ENCODE peak calls at places on chromosomes 1 and 21, in four cellular contexts. H, S, O and Q are unnamed samples.

GRCh38 chr1:110643886-110644285 is 30.9 kb downstream of the KCNA3 start:
- DNase-seq in S (no peak), O (no peak), H (no peak), Q (no peak)

GRCh38 chr1:245129321-245129720 is 25.5 kb upstream of the KIF26B start:
- DNase-seq in O (no peak), S (no peak), H (no peak), Q (no peak)

GRCh38 chr1:244397086-244397485 is 54.6 kb downstream of the ADSS2 start:
- DNase-seq in H (no peak), S (no peak), O (no peak), Q (no peak)

GRCh38 chr1:205267306-205267902 is 39.7 kb downstream of the TMCC2 start:
- DNase-seq in H (no peak), S (no peak), O (peak; percentile 79), Q (no peak)

GRCh38 chr1:182301026-182301436 is 90.6 kb downstream of the GLUL start:
- DNase-seq in H (no peak), O (no peak), S (no peak), Q (no peak)

GRCh38 chr1:27342778-27343638 is 1.2 kb downstream of the SYTL1 start:
- DNase-seq in S (no peak), H (peak; percentile 52), O (peak; percentile 68), Q (peak; percentile 39)

GRCh38 chr1:44067258-44068250 is 36.3 kb upstream of the SLC6A9 start:
- DNase-seq in H (no peak), S (no peak), O (no peak), Q (no peak)

GRCh38 chr1:64514197-64514765 is 44.4 kb downstream of the CACHD1 start:
- DNase-seq in S (no peak), H (no peak), O (no peak), Q (no peak)

GRCh38 chr1:179327679-179328078 is 34.1 kb downstream of the SOAT1 start:
- DNase-seq in O (no peak), S (no peak), H (no peak), Q (no peak)

GRCh38 chr1:59698386-59698785 is 116.4 kb upstream of the HOOK1 start:
- DNase-seq in O (no peak), H (no peak), S (no peak), Q (no peak)

GRCh38 chr21:36075171-36075570 is 5.3 kb downstream of the CBR1 start:
- DNase-seq in H (no peak), O (no peak), S (no peak), Q (no peak)

GRCh38 chr1:159928491-159929050 is 3.3 kb upstream of the TAGLN2 start:
- DNase-seq in H (no peak), O (no peak), S (no peak), Q (no peak)

GRCh38 chr1:13583964-13584791 is 546 bp downstream of the PDPN start:
- DNase-seq in S (no peak), O (no peak), H (no peak), Q (peak; percentile 57)

GRCh38 chr21:36425286-36425685 is 40.1 kb downstream of the CHAF1B start:
- DNase-seq in O (no peak), H (no peak), S (no peak), Q (no peak)

GRCh38 chr1:13517193-13517812 is 3.5 kb upstream of the LRRC38 start:
- DNase-seq in H (peak; percentile 5), S (peak; percentile 30), O (peak; percentile 35), Q (peak; percentile 79)

GRCh38 chr1:35860680-35861079 is 22.3 kb upstream of the AGO1 start:
- DNase-seq in H (no peak), O (no peak), S (no peak), Q (no peak)

GRCh38 chr1:222829868-222830267 is 15.0 kb downstream of the DISP1 start:
- DNase-seq in S (no peak), H (no peak), O (no peak), Q (no peak)

GRCh38 chr1:10703702-10704101 is 92.7 kb downstream of the CASZ1 start:
- DNase-seq in O (no peak), S (no peak), H (no peak), Q (no peak)

GRCh38 chr1:10705953-10706352 is 90.5 kb downstream of the CASZ1 start:
- DNase-seq in S (no peak), H (no peak), O (no peak), Q (no peak)

GRCh38 chr1:10701145-10701544 is 95.3 kb downstream of the CASZ1 start:
- DNase-seq in H (no peak), O (no peak), S (no peak), Q (no peak)

GRCh38 chr1:10706514-10706913 is 89.9 kb downstream of the CASZ1 start:
- DNase-seq in S (no peak), O (no peak), H (no peak), Q (no peak)

GRCh38 chr1:10704383-10704882 is 92.0 kb downstream of the CASZ1 start:
- DNase-seq in S (no peak), O (no peak), H (peak; percentile 58), Q (peak; percentile 84)
- TF ChIP-seq FOXJ3 in S (no peak), O (no peak), H (no peak), Q (no peak)

GRCh38 chr1:92563457-92564216 is 76.9 kb upstream of the GFI1 start:
- DNase-seq in S (no peak), O (no peak), H (no peak), Q (no peak)
- TF ChIP-seq FOXJ3 in S (no peak), O (no peak), H (no peak), Q (no peak)

DNA sequence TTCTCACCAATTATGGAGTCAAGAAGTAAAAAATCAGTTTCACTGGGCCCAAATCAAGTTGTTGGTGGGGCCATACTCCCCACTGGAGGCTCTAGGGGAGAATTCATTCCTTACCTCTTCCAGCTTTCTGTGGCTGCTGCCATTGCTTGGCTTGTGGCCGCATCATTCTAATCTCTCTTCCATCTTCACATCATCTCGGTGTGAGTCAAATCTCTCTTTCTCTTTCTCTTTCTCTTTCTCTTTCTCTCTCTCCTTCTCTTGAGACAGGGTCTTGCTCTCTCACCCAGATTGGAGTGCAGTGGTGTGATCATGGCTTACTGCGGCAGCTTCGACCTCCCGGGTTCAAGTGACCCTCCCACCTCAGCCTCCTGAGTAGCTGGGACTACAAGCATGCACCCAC is 28.1 kb downstream of the FAM89A start:
- DNase-seq in H (no peak), S (no peak), O (no peak), Q (no peak)
- TF ChIP-seq FOXJ3 in H (no peak), S (no peak), O (no peak), Q (no peak)

GRCh38 chr1:219041141-219041540 is 132.5 kb upstream of the LYPLAL1 start:
- DNase-seq in S (no peak), H (no peak), O (no peak), Q (no peak)
- TF ChIP-seq FOXJ3 in S (no peak), H (no peak), O (no peak), Q (no peak)

DNA sequence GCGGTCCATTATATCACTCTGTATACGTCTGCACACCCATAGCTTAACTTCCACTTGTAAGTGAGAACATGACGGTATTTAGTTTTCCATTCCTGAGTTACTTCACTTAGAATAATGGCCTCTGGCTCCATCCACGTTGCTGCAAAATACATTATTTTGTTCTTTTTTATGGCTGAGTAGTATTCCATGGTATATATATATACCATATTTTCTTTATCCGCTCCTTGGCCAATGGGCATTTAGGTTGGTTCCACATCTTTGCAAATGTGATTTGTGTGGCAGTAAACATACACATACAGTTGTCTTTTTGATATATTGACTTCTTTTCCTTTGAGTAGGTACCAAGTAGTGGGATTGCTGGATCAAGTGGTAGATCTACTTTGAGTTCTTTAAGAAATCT is 245.1 kb downstream of the NFIA start:
- DNase-seq in H (no peak), S (no peak), O (no peak), Q (no peak)
- TF ChIP-seq FOXJ3 in H (no peak), S (no peak), O (no peak), Q (no peak)

GRCh38 chr1:7117599-7118281 is 332.5 kb downstream of the CAMTA1 start:
- DNase-seq in H (no peak), S (no peak), O (peak; percentile 19), Q (peak; percentile 55)
- TF ChIP-seq FOXJ3 in H (no peak), S (no peak), O (no peak), Q (no peak)

GRCh38 chr1:207024202-207025143 is 8.1 kb downstream of the C1orf116 start:
- DNase-seq in S (no peak), H (no peak), O (peak; percentile 99), Q (no peak)

GRCh38 chr1:207022996-207023679 is 9.4 kb downstream of the C1orf116 start:
- DNase-seq in H (peak; percentile 43), S (no peak), O (no peak), Q (no peak)

GRCh38 chr1:207027221-207027777 is 5.3 kb downstream of the C1orf116 start:
- DNase-seq in S (no peak), H (no peak), O (no peak), Q (no peak)

GRCh38 chr1:207026177-207026576 is 6.4 kb downstream of the C1orf116 start:
- DNase-seq in H (no peak), S (no peak), O (no peak), Q (no peak)

DNA sequence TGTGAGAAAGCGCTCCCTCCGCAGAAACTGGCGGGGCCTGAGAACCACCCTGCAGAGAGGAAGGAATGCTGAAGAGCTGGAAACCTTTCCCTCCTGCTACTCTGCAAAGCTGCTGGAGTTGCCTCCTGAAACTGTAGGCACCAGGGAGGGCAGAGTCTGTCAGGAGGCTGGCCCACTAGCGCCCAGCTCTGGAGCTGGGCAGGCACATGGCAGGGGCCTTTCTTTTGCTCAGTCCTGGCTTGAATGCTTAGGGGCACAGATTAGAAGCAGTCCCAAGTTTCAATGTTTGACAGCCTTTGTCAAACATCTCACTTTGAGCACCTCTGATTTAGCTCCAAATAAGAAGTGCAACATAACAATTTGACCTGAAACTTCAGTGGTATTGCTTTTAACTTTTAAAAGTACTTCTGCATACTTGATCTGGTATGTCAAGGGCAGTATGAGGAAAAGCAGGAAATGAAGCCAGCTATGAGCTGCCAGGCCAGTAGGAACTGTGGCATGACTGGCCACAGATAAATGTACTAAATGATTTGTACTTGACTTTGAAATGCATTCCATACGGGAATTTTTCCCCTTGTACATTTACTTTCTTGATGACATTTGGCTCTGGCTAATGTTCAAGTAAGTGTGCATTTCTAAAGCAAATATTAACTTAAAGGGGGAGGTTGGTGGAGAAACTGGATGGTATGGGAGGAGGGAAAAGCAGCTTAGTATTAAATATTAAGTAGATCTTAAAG is 7.2 kb downstream of the C1orf116 start:
- DNase-seq in H (peak; percentile 89), S (no peak), O (no peak), Q (peak; percentile 50)
- TF ChIP-seq FOXJ3 in H (no peak), S (no peak), O (no peak), Q (no peak)

DNA sequence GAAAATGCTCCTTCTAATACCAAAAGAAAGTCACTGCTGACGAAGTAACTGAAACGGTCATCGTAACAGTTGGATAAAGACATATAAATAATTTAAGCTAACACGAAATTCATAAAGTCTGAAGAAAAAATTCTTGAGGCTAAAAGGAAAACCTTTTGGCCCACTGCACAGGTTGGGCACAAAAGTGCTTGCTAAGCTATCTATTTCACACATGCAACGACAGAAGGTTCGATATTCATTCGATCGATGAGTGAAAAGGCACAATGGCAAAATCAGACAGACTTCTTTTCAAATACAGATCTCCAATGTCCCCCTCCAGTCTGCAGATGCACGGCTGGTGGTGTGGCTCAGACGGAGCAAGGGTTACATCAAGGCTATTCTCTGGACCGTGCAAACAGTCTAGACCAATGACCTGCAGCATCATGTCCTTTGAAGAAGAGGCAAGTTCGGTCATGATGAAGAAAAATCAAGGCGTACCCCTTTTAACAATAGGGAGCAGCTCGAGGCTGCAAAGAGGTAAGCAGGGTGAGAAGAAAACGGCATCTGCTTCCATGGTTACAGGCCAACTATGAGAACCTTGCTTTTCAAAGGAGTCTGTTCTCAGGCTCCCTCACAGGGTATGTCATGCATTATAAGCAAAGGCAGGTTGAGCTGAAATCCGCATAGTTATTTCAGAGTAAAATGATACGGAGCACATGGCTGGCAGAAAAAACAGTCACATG is 579.6 kb downstream of the USP25 start:
- DNase-seq in O (no peak), S (no peak), H (no peak), Q (no peak)
- TF ChIP-seq FOXJ3 in O (no peak), S (no peak), H (no peak), Q (no peak)